ENCODE peak calls at places on chromosomes 5 and 9, in five cellular contexts. One of them, this sample, is unnamed.

GRCh38 chr5:133891390-133891789 is 77.0 kb downstream of the C5orf15 start:
- DNase-seq in HepG2: no peak
- DNase-seq in K562: no peak
- DNase-seq in GM12878: no peak
- DNase-seq in SK-N-SH: no peak
- DNase-seq in this sample: no peak

GRCh38 chr9:129341197-129341990 is 163.3 kb upstream of the IER5L start:
- DNase-seq in HepG2: no peak
- DNase-seq in GM12878: no peak
- DNase-seq in K562: no peak
- DNase-seq in SK-N-SH: no peak
- DNase-seq in this sample: no peak

GRCh38 chr5:116553366-116553765 is 21.3 kb downstream of the SEMA6A start:
- DNase-seq in K562: no peak
- DNase-seq in GM12878: no peak
- DNase-seq in HepG2: no peak
- DNase-seq in SK-N-SH: no peak
- DNase-seq in this sample: no peak

GRCh38 chr5:27130587-27130986 is 92.2 kb upstream of the CDH9 start:
- DNase-seq in SK-N-SH: no peak
- DNase-seq in GM12878: no peak
- DNase-seq in HepG2: no peak
- DNase-seq in K562: no peak
- DNase-seq in this sample: no peak

GRCh38 chr9:123150708-123151503 is 117.4 kb downstream of the GPR21 start:
- DNase-seq in K562: no peak
- DNase-seq in HepG2: no peak
- DNase-seq in GM12878: no peak
- DNase-seq in SK-N-SH: no peak
- DNase-seq in this sample: no peak

GRCh38 chr5:57306359-57306758 is 132.5 kb downstream of the GPBP1 start:
- DNase-seq in K562: no peak
- DNase-seq in HepG2: no peak
- DNase-seq in SK-N-SH: no peak
- DNase-seq in GM12878: no peak
- DNase-seq in this sample: no peak

GRCh38 chr5:132302413-132302812 is 8.2 kb downstream of the SLC22A4 start:
- DNase-seq in HepG2: no peak
- DNase-seq in SK-N-SH: no peak
- DNase-seq in GM12878: no peak
- DNase-seq in K562: no peak
- DNase-seq in this sample: no peak

GRCh38 chr5:135564305-135564704 is 14.5 kb downstream of the CXCL14 start:
- DNase-seq in GM12878: no peak
- DNase-seq in SK-N-SH: no peak
- DNase-seq in HepG2: no peak
- DNase-seq in K562: no peak
- DNase-seq in this sample: no peak

GRCh38 chr9:34381323-34381722 is 4.6 kb upstream of the MYORG start:
- DNase-seq in SK-N-SH: no peak
- DNase-seq in HepG2: no peak
- DNase-seq in K562: no peak
- DNase-seq in GM12878: no peak
- DNase-seq in this sample: no peak

DNA sequence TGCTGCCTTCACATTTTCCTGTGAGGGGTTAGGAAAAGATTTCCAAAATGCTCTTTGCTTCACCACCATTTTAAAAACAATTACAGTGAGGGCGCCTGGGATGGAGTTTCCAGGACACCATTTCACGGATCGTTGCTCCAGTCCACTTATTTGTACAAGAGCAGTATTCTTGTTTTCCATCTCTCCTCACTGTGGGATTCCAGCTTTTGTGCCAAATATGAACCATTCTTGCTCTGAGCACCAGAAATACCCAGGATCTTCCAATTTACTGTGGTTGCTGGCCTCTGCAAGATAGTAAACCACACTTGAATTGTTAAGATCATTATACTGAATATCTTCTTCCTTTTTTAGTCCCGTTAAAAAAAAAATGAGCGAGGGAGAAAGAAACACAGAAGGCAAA is 899.5 kb downstream of the TLE1 start:
- DNase-seq in SK-N-SH: no peak
- DNase-seq in K562: no peak
- DNase-seq in GM12878: no peak
- DNase-seq in HepG2: no peak
- DNase-seq in this sample: no peak
- TF ChIP-seq REST in SK-N-SH: no peak
- TF ChIP-seq REST in K562: no peak
- TF ChIP-seq REST in GM12878: no peak
- TF ChIP-seq REST in HepG2: no peak
- TF ChIP-seq REST in this sample: no peak

GRCh38 chr5:175460126-175460525 is 16.1 kb upstream of the DRD1 start:
- DNase-seq in K562: no peak
- DNase-seq in HepG2: no peak
- DNase-seq in SK-N-SH: no peak
- DNase-seq in GM12878: no peak
- DNase-seq in this sample: no peak
- TF ChIP-seq CTCF in K562: peak
- TF ChIP-seq CTCF in HepG2: peak
- TF ChIP-seq CTCF in SK-N-SH: peak
- TF ChIP-seq CTCF in GM12878: peak
- TF ChIP-seq CTCF in this sample: no peak

GRCh38 chr9:115627511-115627910 is 509.6 kb upstream of the TNC start:
- DNase-seq in HepG2: no peak
- DNase-seq in K562: no peak
- DNase-seq in GM12878: no peak
- DNase-seq in SK-N-SH: no peak
- DNase-seq in this sample: no peak

GRCh38 chr9:115630126-115630840 is 512.3 kb upstream of the TNC start:
- DNase-seq in SK-N-SH: no peak
- DNase-seq in K562: no peak
- DNase-seq in HepG2: no peak
- DNase-seq in GM12878: no peak
- DNase-seq in this sample: no peak

GRCh38 chr9:115633099-115633498 is 515.1 kb upstream of the TNC start:
- DNase-seq in HepG2: no peak
- DNase-seq in GM12878: no peak
- DNase-seq in SK-N-SH: no peak
- DNase-seq in K562: no peak
- DNase-seq in this sample: no peak

GRCh38 chr9:115625954-115626353 is 508.0 kb upstream of the TNC start:
- DNase-seq in K562: no peak
- DNase-seq in SK-N-SH: no peak
- DNase-seq in HepG2: no peak
- DNase-seq in GM12878: no peak
- DNase-seq in this sample: no peak

GRCh38 chr9:115628426-115628825 is 510.5 kb upstream of the TNC start:
- DNase-seq in HepG2: no peak
- DNase-seq in GM12878: no peak
- DNase-seq in K562: no peak
- DNase-seq in SK-N-SH: no peak
- DNase-seq in this sample: no peak
- TF ChIP-seq GABPA in HepG2: no peak
- TF ChIP-seq GABPA in GM12878: no peak
- TF ChIP-seq GABPA in K562: no peak
- TF ChIP-seq GABPA in SK-N-SH: no peak
- TF ChIP-seq GABPA in this sample: no peak

GRCh38 chr5:173557123-173557903 is 59.1 kb downstream of the BOD1 start:
- DNase-seq in K562: no peak
- DNase-seq in GM12878: no peak
- DNase-seq in HepG2: no peak
- DNase-seq in SK-N-SH: no peak
- DNase-seq in this sample: no peak
- TF ChIP-seq REST in K562: no peak
- TF ChIP-seq REST in GM12878: no peak
- TF ChIP-seq REST in HepG2: no peak
- TF ChIP-seq REST in SK-N-SH: no peak
- TF ChIP-seq REST in this sample: no peak

GRCh38 chr9:77864096-77864889 is 167.3 kb downstream of the GNAQ start:
- DNase-seq in SK-N-SH: no peak
- DNase-seq in GM12878: no peak
- DNase-seq in K562: no peak
- DNase-seq in HepG2: no peak
- DNase-seq in this sample: peak
- TF ChIP-seq CTCF in SK-N-SH: no peak
- TF ChIP-seq CTCF in GM12878: peak
- TF ChIP-seq CTCF in K562: no peak
- TF ChIP-seq CTCF in HepG2: no peak
- TF ChIP-seq CTCF in this sample: peak

DNA sequence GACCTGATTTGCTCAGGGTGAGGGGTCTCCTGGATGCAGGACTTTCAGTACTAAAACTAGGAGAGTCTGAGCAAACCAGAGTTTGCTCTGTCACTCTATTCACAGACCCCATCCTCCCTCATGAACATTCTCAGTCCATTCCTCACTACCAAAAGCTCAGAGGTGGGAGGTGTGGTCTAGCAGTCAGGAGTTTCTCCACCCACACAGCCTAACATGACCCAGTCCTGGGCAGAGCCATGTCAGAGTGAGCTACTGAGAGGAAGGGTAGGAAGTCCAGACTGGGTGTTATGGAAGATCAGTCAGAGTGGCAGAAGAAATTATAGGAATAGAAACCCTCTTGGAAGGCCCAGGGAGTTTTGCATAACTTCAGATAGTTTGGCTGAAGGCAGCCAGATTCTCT is 113.3 kb upstream of the GRAMD2B start:
- DNase-seq in SK-N-SH: no peak
- DNase-seq in K562: no peak
- DNase-seq in GM12878: no peak
- DNase-seq in HepG2: no peak
- DNase-seq in this sample: no peak
- TF ChIP-seq GABPA in SK-N-SH: no peak
- TF ChIP-seq GABPA in K562: no peak
- TF ChIP-seq GABPA in GM12878: no peak
- TF ChIP-seq GABPA in HepG2: no peak
- TF ChIP-seq GABPA in this sample: no peak

DNA sequence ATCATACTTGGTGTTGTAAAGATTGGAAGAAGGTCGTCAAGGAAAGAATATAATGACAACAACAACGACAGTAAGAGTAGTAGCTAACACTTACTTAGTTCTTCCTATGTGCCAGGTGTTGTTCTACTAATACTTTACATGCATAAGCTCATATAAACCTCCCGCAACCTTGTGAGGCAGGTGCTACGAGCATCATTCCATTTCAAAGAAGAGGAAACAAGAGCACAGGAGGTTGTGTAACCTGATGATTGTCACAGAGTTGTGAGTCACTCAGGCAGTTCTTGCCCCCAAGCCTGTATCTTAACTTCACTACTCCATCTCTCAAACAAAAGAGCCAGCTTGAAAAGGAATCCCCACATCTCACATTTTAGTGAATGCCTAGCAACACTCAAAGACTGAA is 60.1 kb upstream of the CER1 start:
- DNase-seq in K562: no peak
- DNase-seq in SK-N-SH: no peak
- DNase-seq in HepG2: no peak
- DNase-seq in GM12878: no peak
- DNase-seq in this sample: no peak
- TF ChIP-seq REST in K562: no peak
- TF ChIP-seq REST in SK-N-SH: no peak
- TF ChIP-seq REST in HepG2: no peak
- TF ChIP-seq REST in GM12878: no peak
- TF ChIP-seq REST in this sample: no peak

GRCh38 chr5:87887247-87887646 is 381.4 kb downstream of the TMEM161B start:
- DNase-seq in HepG2: no peak
- DNase-seq in SK-N-SH: no peak
- DNase-seq in K562: no peak
- DNase-seq in GM12878: no peak
- DNase-seq in this sample: no peak

GRCh38 chr5:87888139-87888538 is 380.5 kb downstream of the TMEM161B start:
- DNase-seq in K562: no peak
- DNase-seq in HepG2: no peak
- DNase-seq in SK-N-SH: no peak
- DNase-seq in GM12878: no peak
- DNase-seq in this sample: no peak

DNA sequence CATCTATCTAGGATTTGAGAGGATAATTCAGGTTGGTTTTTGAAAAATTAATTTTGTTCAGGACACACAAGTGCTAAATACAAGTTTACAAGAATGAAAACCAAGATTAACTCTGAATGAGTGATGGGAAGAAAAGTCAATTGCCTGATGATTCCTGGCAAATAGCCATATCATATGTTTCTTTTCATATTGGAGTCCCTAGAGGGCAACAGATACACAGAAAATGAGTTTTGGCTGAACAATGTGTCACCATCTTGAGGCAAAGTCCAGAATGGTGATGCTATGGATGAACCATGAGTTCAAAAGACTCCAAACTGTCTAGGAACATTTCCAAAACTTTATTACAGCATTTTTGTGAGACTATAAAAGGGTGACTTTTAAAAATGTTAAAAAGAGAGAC is 382.9 kb downstream of the TMEM161B start:
- DNase-seq in SK-N-SH: no peak
- DNase-seq in GM12878: no peak
- DNase-seq in K562: no peak
- DNase-seq in HepG2: no peak
- DNase-seq in this sample: no peak
- TF ChIP-seq CTCF in SK-N-SH: no peak
- TF ChIP-seq CTCF in GM12878: no peak
- TF ChIP-seq CTCF in K562: no peak
- TF ChIP-seq CTCF in HepG2: no peak
- TF ChIP-seq CTCF in this sample: no peak

GRCh38 chr9:93676310-93677054 is 100.1 kb downstream of the PHF2 start:
- DNase-seq in GM12878: no peak
- DNase-seq in HepG2: no peak
- DNase-seq in SK-N-SH: peak
- DNase-seq in K562: no peak
- DNase-seq in this sample: no peak
- TF ChIP-seq GABPA in GM12878: no peak
- TF ChIP-seq GABPA in HepG2: no peak
- TF ChIP-seq GABPA in SK-N-SH: no peak
- TF ChIP-seq GABPA in K562: no peak
- TF ChIP-seq GABPA in this sample: no peak

GRCh38 chr5:34847552-34847951 is 8.6 kb downstream of the TTC23L start:
- DNase-seq in HepG2: no peak
- DNase-seq in GM12878: no peak
- DNase-seq in K562: no peak
- DNase-seq in SK-N-SH: no peak
- DNase-seq in this sample: no peak

GRCh38 chr5:34844999-34845398 is 6.0 kb downstream of the TTC23L start:
- DNase-seq in GM12878: no peak
- DNase-seq in K562: no peak
- DNase-seq in SK-N-SH: no peak
- DNase-seq in HepG2: no peak
- DNase-seq in this sample: no peak

GRCh38 chr5:34847056-34847455 is 8.1 kb downstream of the TTC23L start:
- DNase-seq in HepG2: no peak
- DNase-seq in SK-N-SH: no peak
- DNase-seq in GM12878: no peak
- DNase-seq in K562: no peak
- DNase-seq in this sample: no peak

GRCh38 chr5:34849253-34849652 is 10.3 kb downstream of the TTC23L start:
- DNase-seq in K562: no peak
- DNase-seq in GM12878: no peak
- DNase-seq in SK-N-SH: no peak
- DNase-seq in HepG2: no peak
- DNase-seq in this sample: no peak

DNA sequence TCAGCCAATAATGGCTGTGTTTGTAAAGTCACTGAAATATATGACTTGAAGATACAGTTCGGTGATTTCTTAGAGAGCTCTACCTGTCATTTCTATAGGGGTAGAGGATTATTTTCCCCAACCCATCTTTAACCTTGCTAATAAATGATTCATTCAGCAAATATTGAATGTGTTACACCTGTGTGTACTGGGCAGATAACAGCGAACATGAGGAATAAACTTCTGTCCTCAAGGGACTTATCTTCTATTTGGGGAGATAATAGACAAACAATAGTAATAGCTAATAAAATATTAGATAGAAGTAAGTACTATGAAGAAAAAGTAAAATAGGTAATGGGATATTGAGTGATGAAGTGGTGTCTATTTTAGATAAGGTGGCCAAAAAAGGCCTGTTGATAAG is 9.3 kb downstream of the TTC23L start:
- DNase-seq in HepG2: no peak
- DNase-seq in SK-N-SH: no peak
- DNase-seq in K562: no peak
- DNase-seq in GM12878: no peak
- DNase-seq in this sample: no peak
- TF ChIP-seq REST in HepG2: no peak
- TF ChIP-seq REST in SK-N-SH: no peak
- TF ChIP-seq REST in K562: no peak
- TF ChIP-seq REST in GM12878: no peak
- TF ChIP-seq REST in this sample: no peak

This sample was measured in HL-60.